ENCODE peak calls at places on chromosomes 13 and 19, in five cellular contexts. M is T-helper 2 cell, J is Right ventricle myocardium inferior, K is upper lobe of right lung, G is heart left ventricle. A is an unnamed sample.

GRCh38 chr19:34350161-34350561 is 14.8 kb upstream of the GPI start:
- DNase-seq in K (no peak), G (no peak), J (no peak), M (peak; percentile 33), A (no peak)

GRCh38 chr19:39428309-39429112 is 7.2 kb downstream of the RPS16 start:
- DNase-seq in G (peak; percentile 86), K (peak; percentile 78), J (peak; percentile 78), M (no peak), A (no peak)

GRCh38 chr13:25466880-25467279 is 95.1 kb downstream of the ATP8A2 start:
- DNase-seq in G (no peak), M (no peak), K (no peak), J (no peak), A (peak; percentile 71)

GRCh38 chr13:21673592-21674270 is 2.9 kb downstream of the FGF9 start:
- DNase-seq in G (peak; percentile 47), K (peak; percentile 82), M (no peak), J (no peak), A (no peak)

GRCh38 chr19:3479819-3480215 is 508 bp downstream of the SMIM24 start:
- DNase-seq in M (no peak), J (no peak), K (no peak), G (no peak), A (no peak)

GRCh38 chr13:109914111-109914510 is 127.7 kb upstream of the IRS2 start:
- DNase-seq in M (no peak), J (no peak), K (no peak), G (no peak), A (no peak)

GRCh38 chr13:66803759-66804456 is 426.2 kb downstream of the PCDH9 start:
- DNase-seq in J (no peak), M (no peak), K (no peak), G (no peak), A (no peak)

GRCh38 chr13:89514534-89515312 is 1832.8 kb upstream of the MIR17HG start:
- DNase-seq in K (no peak), J (no peak), G (no peak), M (no peak), A (no peak)

GRCh38 chr13:111343186-111343805 is 22.9 kb downstream of the TEX29 start:
- DNase-seq in J (no peak), G (no peak), M (no peak), K (no peak), A (no peak)

GRCh38 chr19:51071006-51071405 is 6.1 kb upstream of the KLK13 start:
- DNase-seq in M (no peak), K (no peak), J (no peak), G (no peak), A (no peak)

GRCh38 chr19:35488677-35489076 is 1.6 kb downstream of the KRTDAP start:
- DNase-seq in G (no peak), M (no peak), K (no peak), J (no peak), A (no peak)

GRCh38 chr19:583198-583967 is 6.3 kb upstream of the HCN2 start:
- DNase-seq in M (no peak), J (no peak), G (no peak), K (no peak), A (no peak)

GRCh38 chr13:36880961-36881360 is 39.1 kb downstream of the SMAD9 start:
- DNase-seq in K (no peak), M (no peak), J (no peak), G (no peak), A (no peak)

GRCh38 chr13:71169125-71169524 is 697.9 kb downstream of the DACH1 start:
- DNase-seq in J (no peak), K (no peak), G (no peak), M (no peak), A (peak; percentile 79)

GRCh38 chr13:109666656-109667448 is 119.5 kb downstream of the IRS2 start:
- DNase-seq in K (no peak), G (no peak), M (no peak), J (no peak), A (no peak)

GRCh38 chr19:47419037-47419783 is at the start of gene MEIS3:
- DNase-seq in G (no peak), M (no peak), J (no peak), K (no peak), A (no peak)

GRCh38 chr13:64482373-64482772 is 2747.8 kb downstream of the PCDH9 start:
- DNase-seq in K (no peak), G (no peak), M (no peak), J (no peak), A (no peak)

GRCh38 chr19:34808566-34808965 is 35.6 kb upstream of the ZNF599 start:
- DNase-seq in M (no peak), J (no peak), K (no peak), G (no peak), A (no peak)

GRCh38 chr19:17932485-17933338 is at the start of gene CCDC124:
- DNase-seq in G (peak; percentile 92), K (peak; percentile 96), M (peak; percentile 86), J (peak; percentile 95), A (peak; percentile 89)

GRCh38 chr19:14070268-14071050 is 2.1 kb upstream of the MISP3 start:
- DNase-seq in G (peak; percentile 57), M (no peak), J (peak; percentile 74), K (no peak), A (no peak)

GRCh38 chr19:29873024-29873800 is 61.4 kb downstream of the CCNE1 start:
- DNase-seq in G (no peak), K (peak; percentile 75), M (peak; percentile 47), J (peak; percentile 79), A (no peak)

GRCh38 chr13:74132768-74133656 is 1.2 kb downstream of the KLF12 start:
- DNase-seq in G (peak; percentile 30), J (peak; percentile 69), M (peak; percentile 30), K (peak; percentile 64), A (no peak)

GRCh38 chr19:17335575-17335974 is 920 bp upstream of the ANO8 start:
- DNase-seq in M (no peak), G (no peak), K (no peak), J (no peak), A (no peak)

A was measured in DMS 273 treated with DMSO at 0.1 percent for 48 hours.